ENCODE peak calls at places on chromosomes 4 and X, in eight cellular contexts. H is effector memory CD8-positive, alpha-beta T cell; Z is GM03348; B is posterior cingulate gyrus; T is CD8-positive, alpha-beta T cell; C is left lung; M is stimulated activated CD4-positive, alpha-beta T cell treated with anti-CD3 and anti-CD28 coated beads, Interleukin-15, amount 100 ng/mL, for 1 hour; N is neuronal stem cell. W is an unnamed sample.
A peak's percentile ranks its signal among the peaks of the same experiment; 100 is the strongest.

GRCh38 chr4:189090174-189090814 is 850.4 kb upstream of the FRG1 start:
- DNase-seq in H (no peak), Z (peak; percentile 51), B (no peak), T (no peak), C (no peak), M (no peak), N (peak; percentile 12), W (no peak)

GRCh38 chr4:74659576-74660411 is 134.5 kb downstream of the BTC start:
- DNase-seq in H (no peak), Z (peak; percentile 84), B (no peak), T (no peak), C (no peak), M (no peak), N (no peak), W (no peak)

GRCh38 chr4:6768539-6768905 is 14.0 kb upstream of the KIAA0232 start:
- DNase-seq in H (no peak), Z (peak; percentile 65), B (no peak), T (no peak), C (peak; percentile 46), M (no peak), N (no peak), W (peak; percentile 33)

GRCh38 chrX:119647552-119648420 is 41.6 kb upstream of the NKRF start:
- DNase-seq in H (peak; percentile 51), Z (no peak), B (no peak), T (peak; percentile 8), C (no peak), M (no peak), N (no peak), W (no peak)

GRCh38 chr4:88522702-88523324 is 763 bp downstream of the PYURF start:
- DNase-seq in H (no peak), Z (peak; percentile 47), B (peak; percentile 37), T (no peak), C (no peak), M (no peak), N (peak; percentile 3), W (peak; percentile 59)

GRCh38 chrX:3962511-3963350 is 249.3 kb upstream of the PRKX start:
- DNase-seq in H (no peak), Z (peak; percentile 5), B (no peak), T (no peak), C (no peak), M (no peak), N (peak; percentile 27), W (peak; percentile 45)

GRCh38 chr4:101818362-101818761 is 27.8 kb downstream of the BANK1 start:
- DNase-seq in H (no peak), Z (peak; percentile 69), B (no peak), T (no peak), C (no peak), M (no peak), N (no peak), W (peak; percentile 73)

GRCh38 chrX:10769165-10769564 is 148.8 kb upstream of the MID1 start:
- DNase-seq in H (no peak), Z (peak; percentile 43), B (no peak), T (no peak), C (no peak), M (no peak), N (peak; percentile 24), W (peak; percentile 55)

GRCh38 chr4:146124023-146124680 is 51.4 kb upstream of the LSM6 start:
- DNase-seq in H (no peak), Z (no peak), B (no peak), T (no peak), C (no peak), M (no peak), N (no peak), W (peak; percentile 11)

W was measured in cardiac muscle cell.